ENCODE peak calls at places on chromosomes 7 and 10, in five cellular contexts. O, N, V, Z and S are unnamed samples.

GRCh38 chr7:105906690-105907089 is 30.3 kb upstream of the ATXN7L1 start:
- DNase-seq in Z (no peak), V (no peak), O (no peak), N (no peak), S (no peak)

GRCh38 chr10:85420501-85421191 is 945.9 kb downstream of the GRID1 start:
- DNase-seq in Z (peak; percentile 69), N (no peak), V (no peak), O (no peak), S (no peak)

GRCh38 chr10:131065673-131066331 is 245.7 kb downstream of the TCERG1L start:
- DNase-seq in N (no peak), Z (peak; percentile 5), O (no peak), V (no peak), S (no peak)

GRCh38 chr7:69465262-69465661 is 133.0 kb upstream of the AUTS2 start:
- DNase-seq in N (no peak), Z (no peak), V (no peak), O (no peak), S (no peak)

GRCh38 chr7:124072603-124073324 is 39.9 kb upstream of the TMEM229A start:
- DNase-seq in V (no peak), O (no peak), Z (no peak), N (no peak), S (peak; percentile 63)

GRCh38 chr7:17608114-17608833 is 309.8 kb downstream of the AHR start:
- DNase-seq in Z (no peak), V (no peak), O (no peak), N (no peak), S (no peak)

GRCh38 chr10:113028393-113029054 is 78.5 kb downstream of the TCF7L2 start:
- DNase-seq in Z (no peak), V (no peak), N (no peak), O (no peak), S (no peak)

GRCh38 chr10:239109-239508 is 103.9 kb downstream of the ZMYND11 start:
- DNase-seq in O (no peak), Z (no peak), V (no peak), N (no peak), S (peak; percentile 74)

GRCh38 chr7:138799336-138799965 is 1.5 kb upstream of the ATP6V0A4 start:
- DNase-seq in N (no peak), Z (no peak), V (no peak), O (no peak), S (no peak)

GRCh38 chr10:12487366-12487765 is 138.0 kb downstream of the CAMK1D start:
- DNase-seq in O (no peak), Z (no peak), V (no peak), N (no peak), S (no peak)

GRCh38 chr10:12481956-12482355 is 132.6 kb downstream of the CAMK1D start:
- DNase-seq in Z (no peak), O (no peak), N (no peak), V (no peak), S (no peak)

GRCh38 chr10:12482586-12482985 is 133.2 kb downstream of the CAMK1D start:
- DNase-seq in O (no peak), N (no peak), V (no peak), Z (peak; percentile 77), S (no peak)

GRCh38 chr10:12483996-12484944 is 134.9 kb downstream of the CAMK1D start:
- DNase-seq in Z (no peak), V (no peak), O (no peak), N (no peak), S (no peak)

DNA sequence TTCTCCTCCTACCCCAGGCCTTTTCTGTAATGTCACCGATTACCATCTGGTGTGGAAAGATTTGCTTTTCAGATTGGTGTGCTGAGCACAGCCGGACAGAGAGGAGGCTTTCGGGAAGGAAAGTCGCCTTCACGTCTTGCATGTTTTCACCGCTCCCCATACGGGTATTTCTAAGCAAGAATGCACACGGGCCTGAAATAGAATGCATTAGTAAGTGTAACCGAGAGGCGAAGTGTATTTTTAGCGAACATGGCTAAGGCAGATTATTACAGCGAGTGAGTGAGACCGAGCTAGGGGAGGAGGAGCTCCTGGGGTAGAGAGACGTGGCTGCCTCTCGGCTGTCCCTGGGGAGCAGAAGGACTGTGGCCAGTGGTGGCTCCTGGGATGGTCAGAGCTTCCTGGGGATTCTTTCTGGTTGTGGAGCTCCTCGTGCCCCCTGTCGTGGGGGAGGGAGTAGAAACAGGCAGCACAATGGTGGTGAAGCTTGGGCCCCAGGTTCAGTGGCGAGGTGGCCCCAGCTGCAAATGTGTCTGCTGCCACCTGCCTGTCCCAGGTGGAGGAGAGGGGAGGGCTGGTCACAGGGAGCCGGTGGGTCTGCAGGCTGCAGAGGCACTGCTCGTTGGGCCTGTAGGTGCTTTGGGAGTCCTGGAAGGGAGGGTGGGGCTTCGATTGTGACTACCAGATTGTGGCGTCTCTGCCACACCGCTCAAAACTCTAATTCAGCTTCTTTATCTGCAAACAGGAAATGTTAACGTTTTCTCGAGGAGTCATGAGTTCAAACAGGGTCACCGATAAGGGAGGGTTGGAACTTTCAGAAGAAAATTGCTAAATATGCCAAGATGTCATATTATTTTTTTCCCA is 135.8 kb downstream of the CAMK1D start:
- DNase-seq in O (peak; percentile 53), V (peak; percentile 83), N (peak; percentile 64), Z (peak; percentile 41), S (no peak)
- H3K27ac ChIP-seq in O (peak overlapping the region; percentile 73), V (peak overlapping the region; percentile 86), N (peak overlapping the region; percentile 23), Z (no peak overlapping the region), S (no peak overlapping the region)

GRCh38 chr7:129902788-129903422 is 49.9 kb downstream of the UBE2H start:
- DNase-seq in Z (no peak), N (no peak), V (no peak), O (no peak), S (no peak)
- H3K27ac ChIP-seq in Z (no peak overlapping the region), N (no peak overlapping the region), V (no peak overlapping the region), O (no peak overlapping the region), S (no peak overlapping the region)

GRCh38 chr7:102009628-102010027 is 192.2 kb downstream of the CUX1 start:
- DNase-seq in O (no peak), Z (no peak), V (no peak), N (no peak), S (peak; percentile 65)
- H3K27ac ChIP-seq in O (no peak overlapping the region), Z (no peak overlapping the region), V (no peak overlapping the region), N (no peak overlapping the region), S (peak overlapping the region; percentile 62)

DNA sequence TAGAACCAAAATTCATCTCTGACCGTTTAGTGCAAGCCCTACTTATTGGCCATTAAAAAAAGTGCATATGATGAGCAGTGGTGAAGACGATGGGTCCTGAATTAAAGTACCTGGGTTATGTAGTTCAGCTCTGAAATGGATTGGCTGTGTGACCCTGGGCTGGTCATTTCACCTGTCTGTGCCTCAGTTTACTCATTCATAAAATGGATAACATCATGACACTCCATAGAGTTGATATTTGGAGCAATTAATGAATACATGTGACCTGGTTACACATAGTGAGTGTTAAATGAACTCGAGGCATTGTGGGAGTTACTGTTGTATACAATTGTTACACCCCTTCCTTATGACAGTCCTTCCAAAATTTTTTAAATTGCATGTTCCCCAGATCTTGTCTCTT is 9.1 kb downstream of the MAP3K8 start:
- DNase-seq in V (no peak), O (no peak), Z (no peak), N (no peak), S (no peak)
- H3K27ac ChIP-seq in V (no peak overlapping the region), O (no peak overlapping the region), Z (no peak overlapping the region), N (no peak overlapping the region), S (no peak overlapping the region)

DNA sequence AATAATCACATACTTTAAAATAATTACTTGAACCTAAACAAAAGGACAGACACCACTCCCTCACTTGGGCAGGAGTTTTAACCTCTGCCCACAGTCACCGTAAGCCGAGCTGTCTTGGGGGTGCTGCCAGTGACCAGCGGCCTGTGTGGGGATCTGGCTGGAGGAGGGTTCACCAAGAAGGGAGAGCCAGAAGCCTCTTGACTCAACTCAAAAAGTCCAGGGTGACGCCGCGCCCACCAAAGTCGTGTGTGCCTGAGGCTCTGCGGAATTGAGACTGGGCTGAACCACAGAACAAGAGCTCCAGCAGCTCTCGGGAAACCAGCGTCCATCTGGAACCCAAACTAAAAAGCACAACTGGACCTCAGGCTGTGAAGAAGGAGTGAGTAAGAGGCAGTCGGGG is 35.8 kb downstream of the ZFAND2A start:
- DNase-seq in V (no peak), Z (no peak), N (peak; percentile 60), O (no peak), S (no peak)
- H3K27ac ChIP-seq in V (peak overlapping the region; percentile 90), Z (peak overlapping the region; percentile 89), N (peak overlapping the region; percentile 82), O (peak overlapping the region; percentile 65), S (no peak overlapping the region)